ENCODE peak calls at places on chromosomes 4 and X, in six cellular contexts. A, S, M, X, E and I are unnamed samples.

GRCh38 chr4:145909773-145910172 is 28.9 kb downstream of the ZNF827 start:
- DNase-seq in A (no peak), S (no peak), M (no peak), X (no peak), E (no peak), I (no peak)

GRCh38 chr4:119517361-119518229 is 111.0 kb downstream of the PDE5A start:
- DNase-seq in A (no peak), S (peak; percentile 77), M (no peak), X (no peak), E (peak; percentile 99), I (peak; percentile 91)

GRCh38 chr4:68076194-68076593 is 53.5 kb downstream of the TMPRSS11F start:
- DNase-seq in A (no peak), S (no peak), M (no peak), X (no peak), E (no peak), I (no peak)

GRCh38 chrX:100829730-100830129 is 9.5 kb downstream of the CSTF2 start:
- DNase-seq in A (no peak), S (peak; percentile 43), M (no peak), X (no peak), E (peak; percentile 21), I (peak; percentile 77)

GRCh38 chr4:2091990-2092652 is 33.0 kb downstream of the NAT8L start:
- DNase-seq in A (no peak), S (no peak), M (no peak), X (no peak), E (no peak), I (no peak)

GRCh38 chr4:108531461-108531860 is 88.9 kb upstream of the RPL34 start:
- DNase-seq in A (no peak), S (no peak), M (no peak), X (no peak), E (no peak), I (no peak)

GRCh38 chrX:148794350-148794749 is 293.9 kb downstream of the AFF2 start:
- DNase-seq in A (no peak), S (no peak), M (no peak), X (no peak), E (no peak), I (no peak)

GRCh38 chrX:68833448-68833805 is 4.6 kb downstream of the EFNB1 start:
- DNase-seq in A (peak; percentile 6), S (no peak), M (no peak), X (no peak), E (no peak), I (no peak)

GRCh38 chrX:38375888-38376287 is 23.5 kb downstream of the OTC start:
- DNase-seq in A (no peak), S (peak; percentile 0), M (no peak), X (no peak), E (peak; percentile 23), I (no peak)

GRCh38 chr4:58050439-58050838 is 940.3 kb upstream of the IGFBP7 start:
- DNase-seq in A (no peak), S (no peak), M (no peak), X (no peak), E (no peak), I (no peak)
- H3K14ac ChIP-seq in A (no peak overlapping the region), S (no peak overlapping the region), M (no peak overlapping the region), X (no peak overlapping the region), E (no peak overlapping the region), I (no peak overlapping the region)

DNA sequence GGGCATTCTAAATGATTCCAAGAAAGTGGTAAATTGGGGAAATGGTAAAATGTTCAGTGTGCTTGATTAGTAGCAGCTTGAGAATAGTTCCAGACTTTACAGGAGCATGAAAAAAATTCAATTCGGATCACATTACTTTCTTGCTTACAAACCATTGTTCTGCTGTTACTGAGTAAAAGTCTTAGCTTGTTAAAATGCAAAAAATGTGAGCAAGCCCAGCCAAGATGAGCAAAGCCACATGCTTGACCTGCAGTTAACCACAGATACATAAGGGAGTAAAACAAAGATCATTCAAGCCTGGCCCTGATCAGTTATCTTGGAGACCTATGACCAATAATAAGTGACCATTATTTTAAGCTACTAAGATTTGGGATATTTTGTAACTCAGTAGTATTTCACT is 562.9 kb upstream of the MAGEB2 start:
- DNase-seq in A (no peak), S (peak; percentile 37), M (no peak), X (no peak), E (no peak), I (peak; percentile 82)
- H3K4me2 ChIP-seq in A (no peak overlapping the region), S (no peak overlapping the region), M (no peak overlapping the region), X (no peak overlapping the region), E (no peak overlapping the region), I (peak overlapping the region; percentile 31)

GRCh38 chrX:120604359-120604782 is 470 bp downstream of the MCTS1 start:
- DNase-seq in A (no peak), S (peak; percentile 61), M (no peak), X (no peak), E (peak; percentile 38), I (peak; percentile 33)
- H3K14ac ChIP-seq in A (no peak overlapping the region), S (no peak overlapping the region), M (no peak overlapping the region), X (no peak overlapping the region), E (peak overlapping the region; percentile 43), I (peak overlapping the region; percentile 70)

GRCh38 chr4:78644744-78645330 is 93.3 kb downstream of the ANXA3 start:
- DNase-seq in A (peak; percentile 59), S (peak; percentile 90), M (no peak), X (no peak), E (peak; percentile 82), I (peak; percentile 86)
- H3K4me2 ChIP-seq in A (no peak overlapping the region), S (no peak overlapping the region), M (no peak overlapping the region), X (no peak overlapping the region), E (no peak overlapping the region), I (no peak overlapping the region)